ENCODE peak calls at places on chromosomes 16 and 17, in nine cellular contexts. U is GM06990; O is caudate nucleus; K is stimulated activated CD8-positive, alpha-beta memory T cell treated with anti-CD3 and anti-CD28 coated beads, Interleukin-4, amount 100 ng/mL, for 1 hour; B is T-helper 1 cell; N is activated T-helper 1 cell treated with anti-CD3 and anti-CD28 coated beads, Interleukin-2, amount 50 U/mL, for 16 hours; E is left kidney; A is ELR; V is T-helper 9 cell. R is an unnamed sample.

GRCh38 chr17:78995761-78996451 is 13.7 kb downstream of the CANT1 start:
- DNase-seq in E (no peak), U (no peak), B (no peak), N (no peak), A (no peak), K (no peak), O (no peak), V (no peak), R (no peak)

GRCh38 chr17:83006515-83007455 is 72.6 kb upstream of the METRNL start:
- DNase-seq in B (no peak), E (no peak), O (no peak), K (no peak), V (no peak), A (no peak), U (no peak), N (no peak), R (no peak)

GRCh38 chr17:22310717-22311686 is 618.7 kb downstream of the KCNJ18 start:
- DNase-seq in B (no peak), A (no peak), E (no peak), U (no peak), O (no peak), V (no peak), K (no peak), N (no peak), R (no peak)

GRCh38 chr17:45851873-45852272 is 7.2 kb downstream of the SPPL2C start:
- DNase-seq in E (no peak), A (no peak), N (no peak), U (no peak), K (no peak), O (no peak), B (no peak), V (no peak), R (no peak)

GRCh38 chr16:46947900-46948547 is 25.4 kb downstream of the DNAJA2 start:
- DNase-seq in V (no peak), O (no peak), E (peak), A (peak), B (peak), N (no peak), K (no peak), U (peak), R (no peak)

GRCh38 chr17:67427410-67427809 is 50.3 kb downstream of the PITPNC1 start:
- DNase-seq in K (no peak), E (no peak), V (no peak), N (no peak), B (no peak), U (no peak), A (no peak), O (no peak), R (no peak)

GRCh38 chr16:48276102-48276501 is 28.8 kb upstream of the ABCC11 start:
- DNase-seq in E (no peak), K (no peak), N (no peak), B (no peak), U (no peak), A (peak), V (no peak), O (no peak), R (no peak)

GRCh38 chr17:64406321-64407200 is 15.9 kb upstream of the PECAM1 start:
- DNase-seq in E (peak), O (no peak), K (no peak), N (no peak), A (peak), V (no peak), B (peak), U (no peak), R (no peak)

GRCh38 chr16:73193464-73193863 is 145.5 kb upstream of the ZFHX3 start:
- DNase-seq in N (no peak), O (no peak), B (no peak), K (no peak), V (no peak), E (no peak), A (no peak), U (no peak), R (no peak)

GRCh38 chr17:79654960-79655382 is 44.1 kb upstream of the RBFOX3 start:
- DNase-seq in N (no peak), U (no peak), O (no peak), K (no peak), B (no peak), A (no peak), E (no peak), V (no peak), R (peak)

GRCh38 chr16:85126731-85127662 is 14.7 kb upstream of the CIBAR2 start:
- DNase-seq in B (no peak), A (peak), K (no peak), U (no peak), E (peak), N (no peak), O (no peak), V (no peak), R (no peak)

GRCh38 chr17:67476787-67477335 is 99.8 kb downstream of the PITPNC1 start:
- DNase-seq in O (no peak), K (no peak), V (no peak), N (no peak), E (no peak), U (no peak), B (no peak), A (no peak), R (no peak)

R was measured in central memory CD8-positive, alpha-beta T cell.